ENCODE peak calls at places on chromosomes 3 and 15, in eight cellular contexts. A, Z, W, L, H, F, E and I are unnamed samples.
A peak's percentile ranks its signal among the peaks of the same experiment; 100 is the strongest.

GRCh38 chr3:184746131-184747120 is 34.6 kb upstream of the MAGEF1 start:
- DNase-seq in A (peak; percentile 47), F (peak; percentile 25), L (peak; percentile 45), H (no peak), W (no peak), E (no peak), Z (peak; percentile 45), I (no peak)

GRCh38 chr15:70589221-70589620 is 174.1 kb downstream of the UACA start:
- DNase-seq in H (peak; percentile 90), E (peak; percentile 96), W (peak; percentile 54), F (no peak), Z (no peak), L (peak; percentile 19), A (peak; percentile 4), I (no peak)

GRCh38 chr3:64743166-64743565 is 55.4 kb upstream of the ADAMTS9 start:
- DNase-seq in H (peak; percentile 29), E (no peak), Z (no peak), A (no peak), F (no peak), W (no peak), L (no peak), I (no peak)

GRCh38 chr15:68694111-68694510 is 115.3 kb downstream of the CORO2B start:
- DNase-seq in L (no peak), Z (no peak), F (no peak), H (no peak), A (no peak), E (no peak), W (no peak), I (no peak)

GRCh38 chr3:138944842-138945645 is 1.9 kb downstream of the FOXL2 start:
- DNase-seq in L (peak; percentile 89), A (peak; percentile 83), Z (no peak), W (no peak), H (no peak), E (peak; percentile 28), F (no peak), I (no peak)

GRCh38 chr15:65418596-65418995 is 4.2 kb downstream of the IGDCC4 start:
- DNase-seq in A (no peak), E (no peak), L (no peak), H (no peak), W (no peak), F (no peak), Z (no peak), I (no peak)

GRCh38 chr3:430186-430585 is 233.6 kb downstream of the CHL1 start:
- DNase-seq in H (no peak), W (no peak), L (no peak), Z (no peak), E (no peak), A (no peak), F (no peak), I (no peak)

GRCh38 chr3:45560270-45561020 is 34.1 kb upstream of the LIMD1 start:
- DNase-seq in W (peak; percentile 45), H (peak; percentile 81), Z (peak; percentile 92), E (peak; percentile 68), L (peak; percentile 40), A (no peak), F (no peak), I (peak; percentile 88)

GRCh38 chr3:188948658-188949400 is 222.9 kb upstream of the TPRG1 start:
- DNase-seq in F (no peak), E (peak; percentile 86), H (peak; percentile 98), W (peak; percentile 99), A (no peak), Z (no peak), L (peak; percentile 64), I (no peak)

GRCh38 chr3:189985938-189986337 is 134.8 kb downstream of the P3H2 start:
- DNase-seq in W (peak; percentile 62), A (no peak), F (no peak), L (no peak), E (no peak), H (no peak), Z (no peak), I (no peak)

GRCh38 chr3:14829811-14830210 is 11.0 kb downstream of the FGD5 start:
- DNase-seq in W (no peak), L (no peak), Z (no peak), A (no peak), F (no peak), H (no peak), E (no peak), I (no peak)

GRCh38 chr3:183553263-183554026 is 2.1 kb downstream of the KLHL6 start:
- DNase-seq in A (no peak), H (no peak), F (no peak), W (no peak), L (no peak), Z (no peak), E (no peak), I (no peak)

GRCh38 chr3:63960048-63960711 is 48.0 kb upstream of the SCAANT1 start:
- DNase-seq in F (no peak), W (peak; percentile 82), Z (peak; percentile 76), A (no peak), L (no peak), H (peak; percentile 76), E (peak; percentile 70), I (peak; percentile 37)

GRCh38 chr3:47366833-47367232 is 14.0 kb upstream of the PTPN23 start:
- DNase-seq in W (no peak), A (no peak), L (no peak), Z (peak; percentile 19), E (no peak), H (no peak), F (no peak), I (no peak)

GRCh38 chr3:38834717-38835116 is 18.7 kb upstream of the SCN10A start:
- DNase-seq in L (no peak), F (no peak), Z (no peak), A (no peak), E (peak; percentile 9), W (no peak), H (peak; percentile 25), I (no peak)

GRCh38 chr3:33826206-33826605 is 27.8 kb downstream of the PDCD6IP start:
- DNase-seq in A (no peak), L (no peak), Z (no peak), H (peak; percentile 6), F (no peak), E (peak; percentile 2), W (peak; percentile 28), I (no peak)

GRCh38 chr3:158847466-158847849 is 45.6 kb downstream of the MFSD1 start:
- DNase-seq in W (peak; percentile 18), Z (no peak), L (no peak), E (peak; percentile 9), H (peak; percentile 8), A (no peak), F (no peak), I (no peak)
- H3K4me3 ChIP-seq in W (no peak overlapping the region), Z (no peak overlapping the region), L (no peak overlapping the region), E (no peak overlapping the region), H (no peak overlapping the region), A (no peak overlapping the region), F (no peak overlapping the region), I (no peak overlapping the region)

DNA sequence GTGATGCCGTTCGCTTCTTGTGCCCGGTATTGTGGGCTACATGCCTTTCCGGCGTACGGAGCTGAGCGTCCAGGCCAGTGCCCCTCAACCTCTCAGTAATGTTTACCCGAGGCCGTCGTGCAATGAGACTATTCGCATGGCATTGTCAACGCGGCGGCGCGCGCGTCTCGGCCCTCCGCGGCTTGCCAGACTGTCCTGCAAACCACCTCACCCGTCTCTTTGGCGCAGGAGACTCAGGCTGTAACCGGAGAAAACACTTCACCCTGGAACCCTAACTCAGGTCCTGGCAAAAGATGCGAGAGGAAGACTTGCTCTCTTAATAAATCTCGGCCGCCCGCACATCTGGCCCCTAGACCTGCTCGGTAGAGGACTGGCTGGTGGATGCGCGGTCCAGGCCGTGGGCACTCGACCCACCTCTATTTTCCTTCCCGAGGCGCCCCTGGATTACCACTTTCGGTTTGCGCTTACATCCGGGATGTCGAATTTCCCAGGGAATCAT is 71.6 kb upstream of the POLG start:
- DNase-seq in L (peak; percentile 59), E (no peak), Z (no peak), F (no peak), W (no peak), H (no peak), A (no peak), I (no peak)
- H3K4me3 ChIP-seq in L (no peak overlapping the region), E (peak overlapping the region; percentile 33), Z (no peak overlapping the region), F (peak overlapping the region; percentile 45), W (peak overlapping the region; percentile 6), H (no peak overlapping the region), A (no peak overlapping the region), I (no peak overlapping the region)

GRCh38 chr15:100234158-100235029 is 107.4 kb downstream of the ADAMTS17 start:
- DNase-seq in F (no peak), Z (peak; percentile 70), H (peak; percentile 94), A (no peak), L (no peak), W (peak; percentile 58), E (no peak), I (peak; percentile 85)
- H3K4me3 ChIP-seq in F (peak overlapping the region; percentile 1), Z (no peak overlapping the region), H (no peak overlapping the region), A (no peak overlapping the region), L (no peak overlapping the region), W (no peak overlapping the region), E (no peak overlapping the region), I (no peak overlapping the region)

DNA sequence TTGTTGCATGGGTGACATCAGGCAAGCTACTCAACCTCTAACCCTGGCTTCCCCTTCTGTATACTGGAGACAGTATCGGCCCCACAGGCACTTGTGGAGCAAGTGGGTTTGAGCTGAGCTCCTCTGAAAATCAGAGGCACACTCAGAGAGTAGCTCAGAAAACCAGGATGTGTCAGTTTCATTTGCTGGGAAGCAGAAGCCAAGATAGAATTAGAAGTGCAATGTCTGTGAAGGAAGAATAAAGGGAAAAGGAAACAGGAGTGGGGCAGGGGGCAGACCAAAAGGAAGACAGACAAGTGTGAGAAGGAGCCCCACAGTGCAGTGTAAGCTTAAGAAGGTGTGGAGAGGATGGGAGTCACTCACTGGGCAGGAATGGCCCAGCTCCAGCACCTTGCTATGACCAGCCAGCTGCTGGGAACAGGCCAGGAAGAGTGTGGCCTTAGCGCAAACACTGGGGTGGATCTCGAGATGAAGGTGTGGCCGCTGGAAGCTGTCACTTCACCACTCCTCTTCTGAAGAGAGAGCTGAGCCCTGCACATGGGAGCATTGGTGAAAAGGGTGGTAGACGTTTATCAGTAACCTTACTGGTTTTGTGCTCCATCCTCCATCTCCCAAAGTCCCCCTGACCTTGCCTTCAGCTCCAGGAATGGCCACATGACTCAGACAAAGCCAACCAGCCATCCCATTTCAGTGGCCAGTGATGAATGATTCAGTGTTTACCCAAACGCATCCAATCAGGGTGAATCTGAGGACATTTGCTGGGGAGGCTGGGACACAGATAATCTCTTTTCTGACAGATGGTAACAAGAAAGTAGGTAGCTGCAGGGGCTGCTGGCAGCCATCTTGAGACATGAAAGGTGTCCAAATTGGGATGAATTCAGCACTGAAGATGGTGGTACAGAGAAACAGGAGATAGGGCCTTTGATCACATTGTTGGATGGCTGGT is 108.5 kb downstream of the SHQ1 start:
- DNase-seq in W (peak; percentile 27), F (peak; percentile 64), E (no peak), A (no peak), H (no peak), L (no peak), Z (no peak), I (no peak)
- H3K4me3 ChIP-seq in W (no peak overlapping the region), F (peak overlapping the region; percentile 66), E (no peak overlapping the region), A (peak overlapping the region; percentile 63), H (peak overlapping the region; percentile 21), L (no peak overlapping the region), Z (no peak overlapping the region), I (no peak overlapping the region)

DNA sequence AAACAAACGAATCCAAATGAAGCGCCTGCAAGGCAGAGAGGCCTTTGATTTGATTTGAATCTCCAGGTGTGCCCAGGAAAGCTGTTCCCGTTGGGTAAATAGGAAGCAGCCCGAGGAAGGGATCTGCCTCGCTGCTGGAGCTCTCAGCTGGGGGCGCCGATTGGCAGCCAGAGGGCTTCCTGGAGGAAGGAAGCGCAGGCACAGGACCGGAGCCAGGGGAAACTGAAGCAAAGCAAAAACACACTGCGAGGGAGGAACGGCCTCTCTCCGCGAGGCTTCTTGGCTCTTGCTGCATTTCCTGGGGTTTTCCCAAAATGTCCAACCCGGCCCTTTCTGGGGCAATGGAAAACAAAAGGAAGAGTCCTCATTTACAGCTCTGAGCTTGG is 80.3 kb downstream of the TMEM266 start:
- DNase-seq in A (peak; percentile 68), Z (no peak), F (no peak), L (peak; percentile 77), W (peak; percentile 27), E (no peak), H (peak; percentile 53), I (peak; percentile 41)
- H3K4me3 ChIP-seq in A (peak overlapping the region; percentile 1), Z (no peak overlapping the region), F (peak overlapping the region; percentile 30), L (no peak overlapping the region), W (no peak overlapping the region), E (no peak overlapping the region), H (no peak overlapping the region), I (no peak overlapping the region)